ENCODE peak calls at places on chromosome 18, in nine cellular contexts. E is spleen, H is transverse colon, J is prostate gland, N is HepG2, C is upper lobe of left lung, P is K562, R is endothelial cell of umbilical vein, M is GM23338. O is an unnamed sample.

GRCh38 chr18:77133051-77133919 is 702 bp upstream of the MBP start:
- DNase-seq in M (peak), E (peak), R (no peak), P (no peak), C (peak), N (no peak), J (no peak), H (peak), O (no peak)

GRCh38 chr18:58264846-58265245 is 220.8 kb downstream of the NEDD4L start:
- DNase-seq in P (no peak), R (no peak), N (no peak), C (no peak), J (no peak), E (no peak), H (no peak), M (no peak), O (no peak)

GRCh38 chr18:60038731-60039130 is 138.9 kb downstream of the PMAIP1 start:
- DNase-seq in R (no peak), P (no peak), M (no peak), H (no peak), J (no peak), C (no peak), E (no peak), N (no peak), O (no peak)

GRCh38 chr18:27948981-27949380 is 227.9 kb downstream of the CDH2 start:
- DNase-seq in E (no peak), H (no peak), N (no peak), J (no peak), R (no peak), M (no peak), P (no peak), C (no peak), O (no peak)

GRCh38 chr18:607930-608329 is 11.1 kb downstream of the CLUL1 start:
- DNase-seq in M (no peak), N (no peak), E (no peak), C (no peak), J (no peak), R (no peak), H (no peak), P (no peak), O (no peak)

GRCh38 chr18:57931038-57931437 is 113.0 kb upstream of the NEDD4L start:
- DNase-seq in R (no peak), J (no peak), H (peak), C (no peak), P (no peak), N (no peak), E (no peak), M (no peak), O (no peak)

GRCh38 chr18:26546170-26546874 is 2.0 kb downstream of the KCTD1 start:
- DNase-seq in P (no peak), N (no peak), M (no peak), H (no peak), E (no peak), C (no peak), R (peak), J (no peak), O (no peak)

GRCh38 chr18:6681331-6681875 is 48.1 kb upstream of the ARHGAP28 start:
- DNase-seq in N (no peak), M (no peak), H (no peak), E (no peak), P (no peak), R (no peak), C (no peak), J (no peak), O (no peak)

GRCh38 chr18:2963048-2963447 is 49.9 kb downstream of the LPIN2 start:
- DNase-seq in H (no peak), J (no peak), C (no peak), P (no peak), R (no peak), N (no peak), E (no peak), M (no peak), O (no peak)

GRCh38 chr18:28078298-28078697 is 98.6 kb downstream of the CDH2 start:
- DNase-seq in P (no peak), E (no peak), R (no peak), N (no peak), H (no peak), C (no peak), J (no peak), M (no peak), O (no peak)

GRCh38 chr18:76955529-76956170 is 133.3 kb downstream of the ZNF236 start:
- DNase-seq in M (no peak), N (no peak), H (peak), R (no peak), J (peak), E (no peak), C (peak), P (no peak), O (no peak)

GRCh38 chr18:25815659-25816058 is 274.8 kb downstream of the SS18 start:
- DNase-seq in R (no peak), N (no peak), M (no peak), P (no peak), J (no peak), H (no peak), E (no peak), C (no peak), O (no peak)

DNA sequence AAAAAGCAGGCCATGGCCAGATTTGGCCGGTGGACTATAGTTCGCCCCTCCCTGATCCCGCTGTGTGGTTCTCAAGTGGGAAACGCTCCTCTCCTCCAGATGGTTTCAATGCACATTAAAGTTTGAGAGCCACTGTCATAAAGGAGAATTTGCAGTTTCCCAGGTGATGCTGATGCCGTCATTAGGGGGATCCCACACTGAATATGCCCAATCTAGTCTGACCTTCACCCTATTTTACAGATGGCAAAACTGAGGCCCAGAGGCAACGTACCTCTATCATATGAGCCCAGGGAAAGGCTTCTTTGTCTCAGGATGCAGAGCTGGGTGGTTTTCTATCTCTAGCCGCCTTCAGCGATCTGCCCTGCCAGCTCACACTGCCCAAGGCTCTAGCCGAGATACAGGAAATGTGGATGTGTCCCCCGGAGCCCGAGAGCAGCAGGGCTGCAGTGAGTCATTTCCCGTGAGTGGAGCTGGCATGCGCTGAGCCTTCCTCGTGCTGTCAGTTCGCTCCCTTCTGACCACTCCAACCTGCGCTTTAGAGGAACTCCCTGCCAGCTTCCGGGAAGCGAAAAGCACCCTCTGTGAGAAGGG is 116.2 kb downstream of the SMAD7 start:
- DNase-seq in C (peak), P (peak), N (no peak), E (peak), R (peak), H (peak), M (no peak), J (no peak), O (peak)
- H3K4me3 ChIP-seq in C (peak), P (no peak), N (no peak), E (peak), R (no peak), H (no peak), M (no peak), J (no peak), O (no peak)

GRCh38 chr18:44035554-44035953 is 645.1 kb upstream of the SETBP1 start:
- DNase-seq in J (no peak), E (no peak), P (no peak), C (no peak), N (no peak), M (no peak), R (no peak), H (no peak), O (no peak)
- TF ChIP-seq POLR2AphosphoS5 in J (no peak), E (no peak), P (no peak), C (no peak), N (no peak), M (no peak), R (no peak), H (no peak), O (no peak)

GRCh38 chr18:79395308-79395640 is 456 bp upstream of the NFATC1 start:
- DNase-seq in R (no peak), M (no peak), J (no peak), P (no peak), C (no peak), N (no peak), E (peak), H (no peak), O (no peak)
- H3K4me3 ChIP-seq in R (no peak), M (peak), J (peak), P (no peak), C (peak), N (no peak), E (peak), H (peak), O (peak)

GRCh38 chr18:74250131-74250530 is 41.6 kb downstream of the CYB5A start:
- DNase-seq in R (no peak), J (no peak), M (no peak), E (no peak), N (no peak), C (no peak), H (no peak), P (no peak), O (no peak)

GRCh38 chr18:74248189-74248975 is 43.4 kb downstream of the CYB5A start:
- DNase-seq in H (no peak), J (no peak), C (peak), M (no peak), R (no peak), E (no peak), P (no peak), N (no peak), O (no peak)

GRCh38 chr18:74252032-74252380 is 39.8 kb downstream of the CYB5A start:
- DNase-seq in C (no peak), M (no peak), J (no peak), E (no peak), N (no peak), P (no peak), R (no peak), H (no peak), O (peak)

GRCh38 chr18:74249181-74249968 is 42.4 kb downstream of the CYB5A start:
- DNase-seq in N (peak), H (no peak), E (no peak), R (no peak), P (peak), M (no peak), J (no peak), C (peak), O (peak)

GRCh38 chr18:74251297-74252031 is 40.3 kb downstream of the CYB5A start:
- DNase-seq in H (no peak), P (peak), J (no peak), C (no peak), R (peak), M (peak), N (peak), E (no peak), O (no peak)
- TF ChIP-seq POLR2AphosphoS5 in H (peak), P (no peak), J (no peak), C (peak), R (no peak), M (no peak), N (no peak), E (no peak), O (no peak)

GRCh38 chr18:11149441-11150270 is at the start of gene PIEZO2:
- DNase-seq in P (peak), H (peak), E (peak), N (peak), M (peak), C (peak), R (peak), J (peak), O (no peak)
- H3K4me3 ChIP-seq in P (no peak), H (peak), E (peak), N (peak), M (peak), C (peak), R (peak), J (peak), O (peak)

GRCh38 chr18:75052475-75052874 is 156.5 kb downstream of the PTGR3 start:
- DNase-seq in M (no peak), P (no peak), E (no peak), C (peak), J (no peak), H (no peak), R (no peak), N (no peak), O (no peak)
- TF ChIP-seq POLR2AphosphoS5 in M (no peak), P (no peak), E (no peak), C (no peak), J (no peak), H (no peak), R (no peak), N (no peak), O (no peak)

DNA sequence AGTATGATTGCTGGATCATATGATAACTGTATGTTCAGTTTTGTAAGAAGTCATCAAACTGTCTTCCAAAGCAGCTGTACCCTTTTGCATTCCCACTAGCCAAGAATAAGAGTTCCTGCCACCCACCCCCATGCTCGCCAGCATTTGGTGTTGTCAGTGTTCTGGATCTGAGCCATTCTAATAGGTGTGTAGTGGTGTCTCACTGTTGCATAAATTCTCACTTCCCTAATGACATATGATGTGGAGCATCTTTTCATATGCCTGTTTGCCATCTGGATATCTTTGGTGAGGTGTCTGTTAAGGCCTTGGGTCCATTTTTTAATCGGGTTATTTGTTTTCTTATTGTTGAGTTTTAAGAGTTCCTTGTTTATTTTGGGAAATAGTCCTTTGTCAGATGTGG is 52.3 kb downstream of the TNFRSF11A start:
- DNase-seq in P (no peak), M (no peak), E (no peak), H (no peak), J (no peak), R (no peak), C (no peak), N (no peak), O (no peak)
- H3K4me3 ChIP-seq in P (no peak), M (no peak), E (no peak), H (no peak), J (no peak), R (no peak), C (no peak), N (no peak), O (no peak)